ENCODE peak calls at places on chromosomes 5 and 9, in six cellular contexts. One of them, this sample, is unnamed.
A peak's percentile ranks its signal among the peaks of the same experiment; 100 is the strongest.

GRCh38 chr9:109441296-109441695 is 56.8 kb downstream of the PTPN3 start:
- DNase-seq in activated CD8-positive, alpha-beta memory T cell treated with anti-CD3 and anti-CD28 coated beads for 48 hours: no peak
- DNase-seq in cardiac septum: no peak
- DNase-seq in naive thymus-derived CD8-positive, alpha-beta T cell: no peak
- DNase-seq in progenitor cell of endocrine pancreas: no peak
- DNase-seq in uterus: no peak
- DNase-seq in this sample: no peak

GRCh38 chr5:176667637-176668036 is 20.4 kb downstream of the TSPAN17 start:
- DNase-seq in progenitor cell of endocrine pancreas: no peak
- DNase-seq in cardiac septum: no peak
- DNase-seq in activated CD8-positive, alpha-beta memory T cell treated with anti-CD3 and anti-CD28 coated beads for 48 hours: no peak
- DNase-seq in uterus: no peak
- DNase-seq in naive thymus-derived CD8-positive, alpha-beta T cell: no peak
- DNase-seq in this sample: no peak

GRCh38 chr9:76810377-76810957 is 46.2 kb downstream of the PCA3 start:
- DNase-seq in progenitor cell of endocrine pancreas: peak; percentile 27
- DNase-seq in naive thymus-derived CD8-positive, alpha-beta T cell: no peak
- DNase-seq in uterus: peak; percentile 54
- DNase-seq in cardiac septum: no peak
- DNase-seq in activated CD8-positive, alpha-beta memory T cell treated with anti-CD3 and anti-CD28 coated beads for 48 hours: no peak
- DNase-seq in this sample: peak; percentile 85

GRCh38 chr5:65261499-65261898 is 220.2 kb downstream of the ADAMTS6 start:
- DNase-seq in progenitor cell of endocrine pancreas: no peak
- DNase-seq in activated CD8-positive, alpha-beta memory T cell treated with anti-CD3 and anti-CD28 coated beads for 48 hours: no peak
- DNase-seq in uterus: no peak
- DNase-seq in cardiac septum: no peak
- DNase-seq in naive thymus-derived CD8-positive, alpha-beta T cell: no peak
- DNase-seq in this sample: no peak

GRCh38 chr9:34380511-34381315 is 4.0 kb upstream of the MYORG start:
- DNase-seq in cardiac septum: peak; percentile 88
- DNase-seq in uterus: peak; percentile 73
- DNase-seq in activated CD8-positive, alpha-beta memory T cell treated with anti-CD3 and anti-CD28 coated beads for 48 hours: peak; percentile 47
- DNase-seq in progenitor cell of endocrine pancreas: peak; percentile 56
- DNase-seq in naive thymus-derived CD8-positive, alpha-beta T cell: peak; percentile 84
- DNase-seq in this sample: peak; percentile 80

GRCh38 chr9:91428431-91428830 is 4.8 kb upstream of the NFIL3 start:
- DNase-seq in naive thymus-derived CD8-positive, alpha-beta T cell: no peak
- DNase-seq in uterus: no peak
- DNase-seq in activated CD8-positive, alpha-beta memory T cell treated with anti-CD3 and anti-CD28 coated beads for 48 hours: no peak
- DNase-seq in cardiac septum: no peak
- DNase-seq in progenitor cell of endocrine pancreas: no peak
- DNase-seq in this sample: no peak

GRCh38 chr9:5360341-5360740 is 20.7 kb upstream of the RLN1 start:
- DNase-seq in activated CD8-positive, alpha-beta memory T cell treated with anti-CD3 and anti-CD28 coated beads for 48 hours: no peak
- DNase-seq in naive thymus-derived CD8-positive, alpha-beta T cell: no peak
- DNase-seq in uterus: no peak
- DNase-seq in cardiac septum: no peak
- DNase-seq in progenitor cell of endocrine pancreas: no peak
- DNase-seq in this sample: no peak

GRCh38 chr9:110996436-110997224 is 41.6 kb downstream of the LPAR1 start:
- DNase-seq in naive thymus-derived CD8-positive, alpha-beta T cell: no peak
- DNase-seq in activated CD8-positive, alpha-beta memory T cell treated with anti-CD3 and anti-CD28 coated beads for 48 hours: no peak
- DNase-seq in uterus: peak; percentile 56
- DNase-seq in progenitor cell of endocrine pancreas: no peak
- DNase-seq in cardiac septum: no peak
- DNase-seq in this sample: no peak

GRCh38 chr9:96612105-96612965 is 7.3 kb downstream of the CDC14B start:
- DNase-seq in cardiac septum: no peak
- DNase-seq in activated CD8-positive, alpha-beta memory T cell treated with anti-CD3 and anti-CD28 coated beads for 48 hours: no peak
- DNase-seq in uterus: no peak
- DNase-seq in progenitor cell of endocrine pancreas: no peak
- DNase-seq in naive thymus-derived CD8-positive, alpha-beta T cell: no peak
- DNase-seq in this sample: peak; percentile 97

GRCh38 chr5:7321724-7322123 is 74.2 kb upstream of the ADCY2 start:
- DNase-seq in activated CD8-positive, alpha-beta memory T cell treated with anti-CD3 and anti-CD28 coated beads for 48 hours: no peak
- DNase-seq in cardiac septum: no peak
- DNase-seq in naive thymus-derived CD8-positive, alpha-beta T cell: no peak
- DNase-seq in progenitor cell of endocrine pancreas: no peak
- DNase-seq in uterus: no peak
- DNase-seq in this sample: peak; percentile 37

GRCh38 chr5:137888875-137889759 is at the start of gene PKD2L2:
- DNase-seq in naive thymus-derived CD8-positive, alpha-beta T cell: peak; percentile 86
- DNase-seq in progenitor cell of endocrine pancreas: no peak
- DNase-seq in activated CD8-positive, alpha-beta memory T cell treated with anti-CD3 and anti-CD28 coated beads for 48 hours: peak; percentile 66
- DNase-seq in uterus: peak; percentile 69
- DNase-seq in cardiac septum: peak; percentile 91
- DNase-seq in this sample: peak; percentile 87

GRCh38 chr9:21812945-21813568 is 10.6 kb downstream of the MTAP start:
- DNase-seq in naive thymus-derived CD8-positive, alpha-beta T cell: peak; percentile 74
- DNase-seq in uterus: peak; percentile 43
- DNase-seq in progenitor cell of endocrine pancreas: peak; percentile 40
- DNase-seq in activated CD8-positive, alpha-beta memory T cell treated with anti-CD3 and anti-CD28 coated beads for 48 hours: peak; percentile 44
- DNase-seq in cardiac septum: peak; percentile 83
- DNase-seq in this sample: peak; percentile 83

GRCh38 chr5:55865831-55866230 is 14.7 kb downstream of the IL31RA start:
- DNase-seq in activated CD8-positive, alpha-beta memory T cell treated with anti-CD3 and anti-CD28 coated beads for 48 hours: no peak
- DNase-seq in progenitor cell of endocrine pancreas: no peak
- DNase-seq in uterus: no peak
- DNase-seq in cardiac septum: no peak
- DNase-seq in naive thymus-derived CD8-positive, alpha-beta T cell: no peak
- DNase-seq in this sample: no peak

GRCh38 chr5:138711816-138712215 is 41.4 kb upstream of the CTNNA1 start:
- DNase-seq in cardiac septum: no peak
- DNase-seq in progenitor cell of endocrine pancreas: no peak
- DNase-seq in naive thymus-derived CD8-positive, alpha-beta T cell: no peak
- DNase-seq in activated CD8-positive, alpha-beta memory T cell treated with anti-CD3 and anti-CD28 coated beads for 48 hours: no peak
- DNase-seq in uterus: no peak
- DNase-seq in this sample: no peak

GRCh38 chr5:151880304-151880703 is 44.3 kb downstream of the GLRA1 start:
- DNase-seq in uterus: no peak
- DNase-seq in activated CD8-positive, alpha-beta memory T cell treated with anti-CD3 and anti-CD28 coated beads for 48 hours: no peak
- DNase-seq in naive thymus-derived CD8-positive, alpha-beta T cell: no peak
- DNase-seq in cardiac septum: no peak
- DNase-seq in progenitor cell of endocrine pancreas: no peak
- DNase-seq in this sample: peak; percentile 12

GRCh38 chr9:122546196-122546595 is 6.7 kb upstream of the OR1N2 start:
- DNase-seq in cardiac septum: no peak
- DNase-seq in progenitor cell of endocrine pancreas: no peak
- DNase-seq in naive thymus-derived CD8-positive, alpha-beta T cell: no peak
- DNase-seq in activated CD8-positive, alpha-beta memory T cell treated with anti-CD3 and anti-CD28 coated beads for 48 hours: no peak
- DNase-seq in uterus: no peak
- DNase-seq in this sample: no peak

GRCh38 chr5:154475613-154476342 is 2.2 kb downstream of the HAND1 start:
- DNase-seq in naive thymus-derived CD8-positive, alpha-beta T cell: no peak
- DNase-seq in activated CD8-positive, alpha-beta memory T cell treated with anti-CD3 and anti-CD28 coated beads for 48 hours: no peak
- DNase-seq in uterus: no peak
- DNase-seq in progenitor cell of endocrine pancreas: no peak
- DNase-seq in cardiac septum: no peak
- DNase-seq in this sample: no peak